ENCODE peak calls at places on chromosome 1, in five cellular contexts. P is RWPE1; R is activated naive CD8-positive, alpha-beta T cell treated with anti-CD3 and anti-CD28 coated beads, Interleukin-2, amount 50 U/mL, for 24 hours; N is HEK293T; K is pons. H is an unnamed sample.

GRCh38 chr1:213986925-213987250 is 885 bp upstream of the PROX1 start:
- DNase-seq in P (no peak), R (no peak), N (no peak), K (peak), H (no peak)

GRCh38 chr1:16119504-16119903 is 36.4 kb downstream of the EPHA2 start:
- DNase-seq in P (no peak), R (no peak), N (no peak), K (no peak), H (peak)

GRCh38 chr1:206952182-206952581 is 5.9 kb upstream of the PIGR start:
- DNase-seq in P (peak), R (no peak), N (no peak), K (no peak), H (no peak)

GRCh38 chr1:11294951-11295350 is 22.0 kb downstream of the UBIAD1 start:
- DNase-seq in P (no peak), R (no peak), N (no peak), K (no peak), H (no peak)

GRCh38 chr1:214833357-214833756 is 230.4 kb downstream of the CENPF start:
- DNase-seq in P (no peak), R (no peak), N (no peak), K (no peak), H (no peak)

GRCh38 chr1:112397051-112397471 is 1.0 kb downstream of the CTTNBP2NL start:
- DNase-seq in P (no peak), R (no peak), N (no peak), K (no peak), H (no peak)

GRCh38 chr1:3417082-3417728 is 37.3 kb upstream of the ARHGEF16 start:
- DNase-seq in P (no peak), R (no peak), N (no peak), K (no peak), H (no peak)

GRCh38 chr1:48869116-48869893 is 92.6 kb upstream of the BEND5 start:
- DNase-seq in P (peak), R (no peak), N (no peak), K (no peak), H (no peak)

GRCh38 chr1:67053785-67054759 is at the start of gene SLC35D1:
- DNase-seq in P (peak), R (peak), N (peak), K (peak), H (peak)

GRCh38 chr1:100794719-100795645 is 75.4 kb downstream of the VCAM1 start:
- DNase-seq in P (no peak), R (no peak), N (no peak), K (no peak), H (no peak)

GRCh38 chr1:63721531-63722189 is 52.2 kb upstream of the ROR1 start:
- DNase-seq in P (no peak), R (no peak), N (no peak), K (no peak), H (peak)

GRCh38 chr1:217393901-217394300 is 237.0 kb downstream of the GPATCH2 start:
- DNase-seq in P (no peak), R (no peak), N (no peak), K (peak), H (no peak)

GRCh38 chr1:205301220-205301821 is 20.2 kb downstream of the NUAK2 start:
- DNase-seq in P (peak), R (no peak), N (peak), K (no peak), H (no peak)

GRCh38 chr1:72186733-72187307 is 95.5 kb downstream of the NEGR1 start:
- DNase-seq in P (peak), R (no peak), N (peak), K (peak), H (peak)